ENCODE peak calls at places on chromosome 12, in eight cellular contexts. F is tibial nerve; J is AG04449; G is CD4-positive, alpha-beta T cell; X is HFF-Myc; C is mucosa of descending colon; O is A549; H is choroid plexus epithelial cell. S is an unnamed sample.

GRCh38 chr12:113684053-113684907 is 212.6 kb upstream of the LHX5 start:
- DNase-seq in C (no peak), O (no peak), J (no peak), G (no peak), H (no peak), F (no peak), X (peak), S (no peak)

GRCh38 chr12:91732086-91732485 is 413.6 kb downstream of the BTG1 start:
- DNase-seq in G (no peak), X (peak), F (no peak), H (peak), J (no peak), C (no peak), O (no peak), S (no peak)

GRCh38 chr12:114656906-114657596 is 26.9 kb downstream of the TBX3 start:
- DNase-seq in J (no peak), O (no peak), G (no peak), F (no peak), X (no peak), H (no peak), C (no peak), S (no peak)

GRCh38 chr12:54933381-54933780 is 51.2 kb downstream of the TESPA1 start:
- DNase-seq in G (no peak), H (peak), C (no peak), X (no peak), F (no peak), J (no peak), O (peak), S (no peak)

GRCh38 chr12:120928864-120929652 is 24.9 kb upstream of the SPPL3 start:
- DNase-seq in J (no peak), O (no peak), C (peak), X (no peak), G (no peak), F (no peak), H (no peak), S (peak)

GRCh38 chr12:130827432-130827831 is 11.6 kb downstream of the STX2 start:
- DNase-seq in J (no peak), C (no peak), G (no peak), H (peak), X (no peak), F (no peak), O (no peak), S (no peak)

GRCh38 chr12:111074559-111074958 is 154.2 kb upstream of the MYL2 start:
- DNase-seq in O (no peak), J (no peak), G (no peak), X (no peak), C (no peak), H (no peak), F (no peak), S (no peak)

GRCh38 chr12:30700216-30700900 is 4.7 kb upstream of the IPO8 start:
- DNase-seq in J (no peak), O (no peak), X (no peak), H (no peak), C (no peak), F (no peak), G (no peak), S (no peak)

GRCh38 chr12:71007025-71007424 is 86.5 kb upstream of the PTPRR start:
- DNase-seq in O (no peak), J (no peak), F (no peak), X (no peak), H (no peak), G (no peak), C (no peak), S (no peak)

GRCh38 chr12:78406776-78407335 is 457.7 kb upstream of the SYT1 start:
- DNase-seq in G (no peak), F (no peak), H (peak), O (no peak), C (no peak), J (no peak), X (no peak), S (no peak)

GRCh38 chr12:10967409-10967808 is 19.3 kb downstream of the TAS2R50 start:
- DNase-seq in O (no peak), G (no peak), X (peak), H (peak), C (no peak), J (no peak), F (no peak), S (no peak)

GRCh38 chr12:49635656-49636055 is 12.3 kb downstream of the PRPF40B start:
- DNase-seq in X (no peak), O (no peak), H (no peak), J (no peak), C (no peak), F (no peak), G (no peak), S (no peak)

GRCh38 chr12:75872762-75873161 is 158.8 kb downstream of the PHLDA1 start:
- DNase-seq in H (no peak), G (no peak), C (no peak), O (no peak), X (no peak), J (no peak), F (no peak), S (no peak)

GRCh38 chr12:110179291-110179690 is 55.1 kb downstream of the IFT81 start:
- DNase-seq in F (no peak), H (peak), J (peak), O (no peak), X (no peak), G (no peak), C (no peak), S (no peak)

GRCh38 chr12:91225316-91225715 is 42.7 kb upstream of the DCN start:
- DNase-seq in G (no peak), J (peak), H (peak), X (no peak), C (no peak), O (no peak), F (no peak), S (no peak)

GRCh38 chr12:110091136-110091711 is 32.9 kb upstream of the IFT81 start:
- DNase-seq in J (no peak), C (no peak), X (no peak), F (no peak), O (no peak), H (no peak), G (no peak), S (no peak)

GRCh38 chr12:46160081-46160980 is 108.5 kb downstream of the SLC38A1 start:
- DNase-seq in X (no peak), C (no peak), G (no peak), F (no peak), O (no peak), J (peak), H (peak), S (no peak)

GRCh38 chr12:31362759-31363415 is 36.9 kb upstream of the SINHCAF start:
- DNase-seq in X (no peak), J (no peak), F (no peak), C (peak), G (no peak), O (peak), H (peak), S (no peak)

GRCh38 chr12:129753596-129753995 is 150.2 kb downstream of the TMEM132D start:
- DNase-seq in O (no peak), J (peak), X (no peak), C (no peak), H (peak), G (no peak), F (no peak), S (no peak)

GRCh38 chr12:22477166-22477893 is 67.0 kb downstream of the C2CD5 start:
- DNase-seq in G (no peak), J (peak), O (no peak), F (no peak), X (peak), H (peak), C (no peak), S (no peak)

GRCh38 chr12:79317184-79317847 is 373.4 kb downstream of the PAWR start:
- DNase-seq in J (no peak), G (no peak), O (no peak), C (no peak), H (no peak), X (no peak), F (no peak), S (no peak)

GRCh38 chr12:112962561-112962960 is 15.8 kb upstream of the OAS2 start:
- DNase-seq in H (no peak), C (no peak), O (no peak), F (no peak), G (no peak), X (no peak), J (no peak), S (no peak)

GRCh38 chr12:95611676-95612309 is 60.5 kb upstream of the USP44 start:
- DNase-seq in H (no peak), O (peak), J (no peak), C (no peak), G (no peak), F (no peak), X (no peak), S (no peak)

GRCh38 chr12:40054554-40055226 is 51.2 kb downstream of the SLC2A13 start:
- DNase-seq in H (peak), F (no peak), X (no peak), O (peak), J (peak), C (no peak), G (no peak), S (no peak)

DNA sequence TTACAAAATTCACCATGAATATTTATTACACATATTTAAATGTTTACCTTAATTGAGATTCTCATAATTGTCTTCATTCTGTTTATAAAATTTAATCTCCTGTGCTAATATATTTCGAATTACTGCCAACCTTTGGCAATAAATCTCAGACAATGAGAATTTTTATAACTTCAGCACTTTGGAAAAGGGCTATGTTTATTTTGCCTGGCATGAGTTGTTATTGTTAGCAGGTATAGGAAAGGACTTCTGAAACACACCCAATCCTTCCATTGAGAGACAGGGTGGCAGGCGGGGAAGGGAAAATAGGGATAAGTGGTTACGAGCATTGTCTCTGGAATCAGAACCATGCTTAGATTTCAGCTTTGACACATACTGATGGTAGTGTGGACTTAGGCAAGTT is 12.1 kb upstream of the MSRB3 start:
- DNase-seq in H (no peak), J (no peak), G (no peak), F (no peak), C (no peak), X (no peak), O (no peak), S (no peak)
- TF ChIP-seq CTCF in H (no peak), J (no peak), G (no peak), F (no peak), C (no peak), X (no peak), O (no peak), S (no peak)

GRCh38 chr12:751192-751827 is 1.1 kb upstream of the WNK1 start:
- DNase-seq in C (peak), F (peak), G (peak), J (no peak), X (peak), O (peak), H (peak), S (peak)

GRCh38 chr12:754238-754816 is 1.9 kb downstream of the WNK1 start:
- DNase-seq in J (no peak), C (no peak), O (peak), X (no peak), F (no peak), G (no peak), H (peak), S (no peak)

GRCh38 chr12:751828-752672 is at the start of gene WNK1:
- DNase-seq in C (peak), X (peak), H (peak), O (peak), G (peak), F (peak), J (peak), S (peak)

GRCh38 chr12:753401-754237 is 1.2 kb downstream of the WNK1 start:
- DNase-seq in O (peak), X (no peak), G (peak), J (no peak), F (peak), H (peak), C (peak), S (peak)

DNA sequence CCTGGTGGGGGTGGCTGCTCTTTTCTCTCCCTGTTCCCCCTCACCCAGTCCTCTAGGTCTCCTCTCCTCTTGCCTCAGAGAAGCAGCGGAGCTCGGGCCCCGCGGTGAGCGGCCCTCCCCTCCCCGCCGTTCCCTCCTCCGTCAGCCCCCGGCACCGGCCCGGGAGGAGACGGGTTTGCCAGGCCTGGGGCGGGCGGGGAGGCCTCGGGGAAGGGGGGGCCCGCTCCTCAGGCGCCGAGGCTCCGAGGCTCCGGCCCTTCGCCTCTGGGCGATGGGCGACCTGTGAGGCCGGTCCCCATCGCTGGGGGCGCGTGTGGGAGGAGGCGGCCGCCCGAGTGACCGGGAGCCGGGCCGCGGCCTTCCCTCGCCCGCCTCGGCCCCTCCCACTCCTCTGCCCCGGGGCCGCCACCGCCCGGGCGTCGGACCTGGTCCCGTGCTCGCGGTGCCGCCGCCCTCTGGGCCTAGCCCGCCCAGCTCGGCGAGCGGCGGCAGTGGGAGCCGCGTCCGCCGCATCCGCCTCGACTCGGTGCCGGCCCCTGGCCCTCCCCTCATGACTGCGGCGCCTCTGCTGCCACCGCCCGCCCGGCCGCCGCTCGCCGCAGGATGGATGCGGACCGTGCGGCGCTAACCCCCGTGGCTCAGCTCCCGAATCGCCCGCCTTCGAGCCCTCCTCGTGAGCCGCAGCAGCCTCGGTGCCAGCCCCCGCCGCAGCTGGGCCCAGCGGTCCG is 458 bp downstream of the WNK1 start:
- DNase-seq in O (peak), G (peak), J (no peak), H (peak), F (peak), X (no peak), C (peak), S (peak)
- TF ChIP-seq CTCF in O (no peak), G (no peak), J (peak), H (no peak), F (no peak), X (no peak), C (no peak), S (peak)

DNA sequence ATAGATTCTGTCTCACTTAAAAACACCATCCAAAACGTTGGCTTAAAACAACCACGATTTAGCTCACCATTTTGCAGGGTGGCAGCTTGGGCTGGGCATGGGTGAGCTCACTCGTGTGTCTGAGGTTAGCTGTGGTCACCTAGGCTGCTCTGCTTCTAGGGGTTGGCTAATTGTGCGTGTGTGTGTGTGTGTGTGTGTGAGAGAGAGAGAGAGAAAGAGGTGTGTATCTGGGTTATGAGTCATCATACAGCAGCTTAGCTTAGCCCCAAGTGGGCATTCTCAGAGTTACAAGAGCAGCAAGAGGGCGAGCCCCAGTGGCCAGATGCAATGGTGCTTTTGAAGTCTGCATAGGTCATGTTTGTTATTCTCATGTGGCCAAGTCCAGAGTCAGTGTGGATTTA is 6.0 kb downstream of the FBXW8 start:
- DNase-seq in J (peak), X (peak), F (no peak), O (peak), H (peak), C (no peak), G (peak), S (no peak)
- TF ChIP-seq CTCF in J (peak), X (peak), F (no peak), O (peak), H (peak), C (no peak), G (no peak), S (no peak)

GRCh38 chr12:118135788-118136558 is at the start of gene PEBP1:
- DNase-seq in X (peak), F (peak), C (peak), G (peak), O (peak), J (peak), H (peak), S (peak)
- TF ChIP-seq CTCF in X (no peak), F (no peak), C (no peak), G (no peak), O (no peak), J (no peak), H (no peak), S (no peak)

DNA sequence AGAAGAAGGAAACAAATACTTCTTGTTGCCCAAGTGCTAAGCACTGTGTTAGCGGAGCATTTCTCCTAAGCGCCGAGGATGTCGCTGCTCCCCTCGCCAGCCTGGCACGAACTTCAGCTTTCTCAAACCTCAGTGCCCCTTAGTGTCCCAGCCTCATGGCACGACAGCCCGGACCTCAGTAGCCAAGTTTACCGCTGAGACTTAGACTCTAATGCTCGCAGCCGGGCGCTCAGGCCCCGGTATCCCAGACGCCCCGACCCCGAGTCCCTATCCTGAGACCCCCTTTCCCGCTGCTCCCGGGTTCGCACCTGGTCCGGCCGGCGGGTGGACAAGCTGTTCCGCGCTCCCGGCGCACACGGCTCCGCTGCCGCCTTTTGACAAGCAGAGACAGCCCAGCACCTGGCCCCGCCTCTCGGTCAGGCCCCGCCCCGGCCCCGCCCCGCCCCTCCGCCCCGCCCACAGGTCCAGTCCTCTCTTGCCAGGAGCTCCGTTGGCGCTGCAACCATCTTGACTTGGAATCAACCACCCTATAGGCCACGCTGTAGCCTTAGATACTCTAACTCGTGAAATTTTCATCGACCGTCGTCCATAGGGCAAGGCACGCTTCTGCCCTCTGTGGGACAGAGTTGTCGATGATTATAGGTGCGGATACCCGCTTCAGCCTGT is at the start of gene VDR:
- DNase-seq in F (peak), G (peak), H (peak), O (peak), X (no peak), C (peak), J (no peak), S (peak)
- TF ChIP-seq CTCF in F (no peak), G (peak), H (peak), O (no peak), X (peak), C (no peak), J (peak), S (no peak)

GRCh38 chr12:4959381-4959780 is 49.7 kb downstream of the KCNA1 start:
- DNase-seq in F (no peak), O (no peak), H (no peak), C (no peak), X (no peak), J (no peak), G (no peak), S (no peak)
- TF ChIP-seq CTCF in F (no peak), O (no peak), H (no peak), C (no peak), X (no peak), J (no peak), G (no peak), S (no peak)

GRCh38 chr12:72274926-72275325 is 2.8 kb downstream of the TRHDE start:
- DNase-seq in H (peak), C (no peak), X (no peak), F (no peak), O (no peak), J (no peak), G (no peak), S (no peak)

GRCh38 chr12:72272731-72273498 is 745 bp downstream of the TRHDE start:
- DNase-seq in G (no peak), C (no peak), J (no peak), X (no peak), F (no peak), O (no peak), H (peak), S (peak)

GRCh38 chr12:72273499-72273837 is 1.3 kb downstream of the TRHDE start:
- DNase-seq in H (no peak), G (no peak), F (no peak), C (no peak), O (no peak), X (no peak), J (no peak), S (peak)

GRCh38 chr12:72275551-72275950 is 3.4 kb downstream of the TRHDE start:
- DNase-seq in C (no peak), J (no peak), X (no peak), G (no peak), O (no peak), F (no peak), H (no peak), S (no peak)

DNA sequence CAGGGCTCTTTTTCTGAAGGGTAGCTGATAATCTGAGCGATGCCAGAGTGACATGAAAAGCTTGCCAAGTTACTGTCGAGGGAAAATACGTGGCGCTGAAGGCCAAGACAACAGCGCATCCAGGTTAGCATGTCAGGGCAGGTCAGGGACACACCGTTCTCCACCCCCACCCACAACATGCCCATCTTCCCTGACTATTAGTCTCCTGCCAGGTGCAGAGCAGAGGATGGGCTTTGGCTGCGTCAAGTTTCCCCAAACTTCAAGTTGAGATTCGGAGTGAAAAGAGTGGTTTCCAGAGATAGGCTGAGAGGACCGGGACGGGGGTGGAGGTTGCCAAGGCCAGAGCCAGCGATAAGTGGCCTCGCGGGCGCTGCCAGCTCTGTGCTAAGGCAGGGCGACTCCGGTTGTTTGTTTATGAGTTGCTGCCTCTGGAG is 1.7 kb downstream of the TRHDE start:
- DNase-seq in X (no peak), C (no peak), O (no peak), H (no peak), J (no peak), F (no peak), G (no peak), S (no peak)
- TF ChIP-seq CTCF in X (no peak), C (no peak), O (no peak), H (no peak), J (no peak), F (no peak), G (no peak), S (no peak)

GRCh38 chr12:80829767-80830166 is 108.0 kb downstream of the LIN7A start:
- DNase-seq in H (peak), J (no peak), F (no peak), O (no peak), C (no peak), X (no peak), G (no peak), S (no peak)
- TF ChIP-seq CTCF in H (no peak), J (no peak), F (no peak), O (no peak), C (no peak), X (no peak), G (no peak), S (no peak)

DNA sequence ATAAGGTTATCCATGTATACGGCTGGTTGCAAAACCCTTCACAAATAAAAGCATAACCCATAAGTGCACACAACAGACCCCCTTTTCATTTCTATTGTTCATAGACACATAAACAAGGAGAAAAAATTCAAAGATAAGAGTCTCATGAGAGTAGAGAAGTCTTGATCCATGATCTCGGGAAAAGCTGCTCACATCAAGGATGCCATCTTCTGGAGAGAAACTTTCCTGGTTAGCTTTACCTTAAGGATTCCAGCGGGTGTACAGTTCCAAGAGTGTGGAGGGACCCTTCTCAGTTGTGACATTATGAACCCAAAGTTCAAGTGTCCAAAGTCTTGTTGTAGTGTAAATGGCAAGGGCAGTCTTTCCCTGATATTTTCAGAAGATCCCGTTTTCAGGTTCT is 144.5 kb downstream of the LLPH start:
- DNase-seq in C (no peak), O (peak), X (no peak), H (peak), J (no peak), G (no peak), F (no peak), S (no peak)
- TF ChIP-seq CTCF in C (no peak), O (peak), X (no peak), H (peak), J (no peak), G (no peak), F (no peak), S (no peak)

S was measured in progenitor cell of endocrine pancreas.